ENCODE peak calls at places on chromosome 16, in five cellular contexts. One of them, this sample, is unnamed.

GRCh38 chr16:28108590-28109247 is 45.2 kb upstream of the GSG1L start:
- DNase-seq in progenitor cell of endocrine pancreas: no peak
- DNase-seq in OCI-LY7: no peak
- DNase-seq in mammary epithelial cell: no peak
- DNase-seq in CD4-positive, alpha-beta T cell: no peak
- DNase-seq in this sample: no peak

GRCh38 chr16:89923640-89924297 is 627 bp downstream of the TUBB3 start:
- DNase-seq in CD4-positive, alpha-beta T cell: no peak
- DNase-seq in OCI-LY7: no peak
- DNase-seq in progenitor cell of endocrine pancreas: no peak
- DNase-seq in mammary epithelial cell: no peak
- DNase-seq in this sample: peak

GRCh38 chr16:84513111-84514065 is 8.9 kb upstream of the MEAK7 start:
- DNase-seq in progenitor cell of endocrine pancreas: no peak
- DNase-seq in CD4-positive, alpha-beta T cell: no peak
- DNase-seq in OCI-LY7: no peak
- DNase-seq in mammary epithelial cell: no peak
- DNase-seq in this sample: no peak

GRCh38 chr16:31455601-31456314 is 3.5 kb upstream of the ARMC5 start:
- DNase-seq in OCI-LY7: peak
- DNase-seq in progenitor cell of endocrine pancreas: no peak
- DNase-seq in CD4-positive, alpha-beta T cell: no peak
- DNase-seq in mammary epithelial cell: no peak
- DNase-seq in this sample: no peak

GRCh38 chr16:81429045-81429521 is 15.5 kb upstream of the CMIP start:
- DNase-seq in progenitor cell of endocrine pancreas: no peak
- DNase-seq in CD4-positive, alpha-beta T cell: no peak
- DNase-seq in mammary epithelial cell: no peak
- DNase-seq in OCI-LY7: peak
- DNase-seq in this sample: no peak

GRCh38 chr16:80931985-80932720 is 74.5 kb downstream of the CMC2 start:
- DNase-seq in OCI-LY7: no peak
- DNase-seq in progenitor cell of endocrine pancreas: peak
- DNase-seq in mammary epithelial cell: peak
- DNase-seq in CD4-positive, alpha-beta T cell: no peak
- DNase-seq in this sample: peak

GRCh38 chr16:68365167-68365817 is 54.5 kb downstream of the PRMT7 start:
- DNase-seq in progenitor cell of endocrine pancreas: no peak
- DNase-seq in mammary epithelial cell: no peak
- DNase-seq in CD4-positive, alpha-beta T cell: no peak
- DNase-seq in OCI-LY7: no peak
- DNase-seq in this sample: no peak

GRCh38 chr16:15981382-15981781 is 32.0 kb downstream of the ABCC1 start:
- DNase-seq in progenitor cell of endocrine pancreas: no peak
- DNase-seq in OCI-LY7: peak
- DNase-seq in mammary epithelial cell: no peak
- DNase-seq in CD4-positive, alpha-beta T cell: no peak
- DNase-seq in this sample: no peak

GRCh38 chr16:56321159-56321558 is 104.2 kb downstream of the AMFR start:
- DNase-seq in progenitor cell of endocrine pancreas: no peak
- DNase-seq in OCI-LY7: no peak
- DNase-seq in CD4-positive, alpha-beta T cell: no peak
- DNase-seq in mammary epithelial cell: no peak
- DNase-seq in this sample: no peak

GRCh38 chr16:86061771-86062170 is 162.8 kb downstream of the IRF8 start:
- DNase-seq in progenitor cell of endocrine pancreas: no peak
- DNase-seq in OCI-LY7: no peak
- DNase-seq in CD4-positive, alpha-beta T cell: no peak
- DNase-seq in mammary epithelial cell: no peak
- DNase-seq in this sample: no peak

GRCh38 chr16:71542377-71542776 is 16.2 kb downstream of the CHST4 start:
- DNase-seq in OCI-LY7: peak
- DNase-seq in progenitor cell of endocrine pancreas: peak
- DNase-seq in CD4-positive, alpha-beta T cell: peak
- DNase-seq in mammary epithelial cell: peak
- DNase-seq in this sample: peak

GRCh38 chr16:87541882-87542234 is 49.0 kb upstream of the ZCCHC14 start:
- DNase-seq in OCI-LY7: no peak
- DNase-seq in progenitor cell of endocrine pancreas: no peak
- DNase-seq in CD4-positive, alpha-beta T cell: no peak
- DNase-seq in mammary epithelial cell: no peak
- DNase-seq in this sample: no peak

GRCh38 chr16:72791786-72792185 is 256.1 kb downstream of the ZFHX3 start:
- DNase-seq in CD4-positive, alpha-beta T cell: no peak
- DNase-seq in mammary epithelial cell: no peak
- DNase-seq in progenitor cell of endocrine pancreas: no peak
- DNase-seq in OCI-LY7: no peak
- DNase-seq in this sample: no peak

GRCh38 chr16:80619824-80620223 is 79.0 kb downstream of the DYNLRB2 start:
- DNase-seq in CD4-positive, alpha-beta T cell: no peak
- DNase-seq in OCI-LY7: no peak
- DNase-seq in mammary epithelial cell: peak
- DNase-seq in progenitor cell of endocrine pancreas: no peak
- DNase-seq in this sample: no peak

GRCh38 chr16:85034591-85035433 is 7.2 kb downstream of the KIAA0513 start:
- DNase-seq in progenitor cell of endocrine pancreas: no peak
- DNase-seq in CD4-positive, alpha-beta T cell: no peak
- DNase-seq in OCI-LY7: no peak
- DNase-seq in mammary epithelial cell: no peak
- DNase-seq in this sample: no peak